ENCODE peak calls at places on chromosomes 6 and 20, in six cellular contexts. A is H9, N is lower lobe of right lung, L is PC-3, M is colonic mucosa, Y is iPS DF 6.9. D is an unnamed sample. For H3K27me3, the result is how much of the 10 kb centered on the place peaks cover.

GRCh38 chr20:44288252-44288651 is 22.8 kb downstream of the FITM2 start:
- DNase-seq in A (no peak), L (no peak), M (peak), N (no peak), Y (no peak), D (no peak)

GRCh38 chr6:14379568-14379967 is 262.0 kb downstream of the CD83 start:
- DNase-seq in Y (no peak), A (no peak), M (no peak), L (no peak), N (no peak), D (no peak)

GRCh38 chr6:2635911-2636310 is 114.8 kb downstream of the MYLK4 start:
- DNase-seq in A (no peak), N (no peak), M (no peak), L (no peak), Y (no peak), D (no peak)

GRCh38 chr20:39004508-39004907 is 42.4 kb downstream of the DHX35 start:
- DNase-seq in M (peak), N (peak), L (peak), Y (no peak), A (no peak), D (no peak)

GRCh38 chr6:52063584-52064400 is 23.6 kb downstream of the PKHD1 start:
- DNase-seq in N (no peak), M (peak), Y (peak), A (peak), L (peak), D (peak)

GRCh38 chr6:113813207-113813606 is 43.9 kb upstream of the MARCKS start:
- DNase-seq in M (no peak), L (no peak), Y (no peak), N (no peak), A (no peak), D (no peak)

GRCh38 chr6:11126876-11127275 is 15.4 kb upstream of the ERVFRD-1 start:
- DNase-seq in L (peak), M (peak), Y (no peak), N (no peak), A (peak), D (no peak)

GRCh38 chr6:170453586-170454511 is 99.3 kb downstream of the PSMB1 start:
- DNase-seq in N (no peak), A (no peak), Y (no peak), M (no peak), L (no peak), D (no peak)

GRCh38 chr6:148747145-148747492 is 289 bp downstream of the UST start:
- DNase-seq in N (peak), M (peak), A (no peak), L (peak), Y (no peak), D (peak)

GRCh38 chr6:36962874-36963273 is 8.3 kb downstream of the PI16 start:
- DNase-seq in A (peak), N (peak), M (peak), Y (peak), L (no peak), D (no peak)

GRCh38 chr6:56795852-56796532 is 153.3 kb upstream of the DST start:
- DNase-seq in Y (no peak), L (peak), A (no peak), N (no peak), M (no peak), D (no peak)

GRCh38 chr20:54323227-54323734 is 115.4 kb downstream of the PFDN4 start:
- DNase-seq in Y (no peak), N (no peak), L (no peak), A (no peak), M (no peak), D (no peak)

GRCh38 chr6:35425284-35425683 is 26.9 kb upstream of the FANCE start:
- DNase-seq in A (no peak), N (no peak), M (no peak), Y (no peak), L (peak), D (peak)

GRCh38 chr6:20366082-20366834 is 35.4 kb upstream of the E2F3 start:
- DNase-seq in N (no peak), Y (no peak), M (no peak), A (no peak), L (no peak), D (no peak)

GRCh38 chr20:31720486-31721407 is 1.9 kb downstream of the BCL2L1 start:
- DNase-seq in Y (no peak), A (no peak), L (peak), N (no peak), M (peak), D (no peak)

GRCh38 chr6:95142661-95143060 is 434.7 kb upstream of the MANEA start:
- DNase-seq in N (no peak), M (no peak), L (no peak), Y (no peak), A (no peak), D (no peak)

GRCh38 chr6:2802521-2803060 is 37.4 kb downstream of the WRNIP1 start:
- DNase-seq in N (no peak), M (no peak), A (no peak), Y (no peak), L (no peak), D (no peak)

GRCh38 chr20:2814587-2815051 is at the start of gene C20orf141:
- DNase-seq in Y (no peak), L (peak), N (no peak), A (no peak), M (no peak), D (peak)

GRCh38 chr6:1335367-1336037 is 23.6 kb downstream of the FOXQ1 start:
- DNase-seq in L (peak), Y (no peak), N (peak), M (peak), A (peak), D (peak)

GRCh38 chr6:106974999-106975698 is 620 bp upstream of the CD24 start:
- DNase-seq in N (peak), M (peak), L (peak), A (peak), Y (no peak), D (peak)

GRCh38 chr6:106513813-106514212 is 115.5 kb downstream of the RTN4IP1 start:
- DNase-seq in N (no peak), Y (no peak), A (no peak), M (peak), L (peak), D (no peak)

GRCh38 chr20:44038681-44039123 is 124.0 kb downstream of the TOX2 start:
- DNase-seq in L (no peak), N (no peak), Y (no peak), M (no peak), A (no peak), D (no peak)

GRCh38 chr20:23782366-23782983 is 31.7 kb upstream of the CST1 start:
- DNase-seq in Y (no peak), N (no peak), A (peak), M (no peak), L (peak), D (peak)

GRCh38 chr6:106783631-106784566 is 154.5 kb downstream of the QRSL1 start:
- DNase-seq in Y (no peak), M (no peak), L (peak), A (no peak), N (no peak), D (no peak)

GRCh38 chr20:14997791-14998190 is 660.4 kb upstream of the FLRT3 start:
- DNase-seq in N (no peak), L (peak), Y (no peak), M (no peak), A (no peak), D (no peak)

GRCh38 chr20:568097-568864 is 24.7 kb upstream of the CSNK2A1 start:
- DNase-seq in N (no peak), A (no peak), Y (no peak), M (no peak), L (no peak), D (no peak)
- H3K27me3 ChIP-seq in N (under half), A (under half), Y (under half), M (under half), L (under half), D (under half)

GRCh38 chr20:57582432-57583288 is 21.8 kb downstream of the PCK1 start:
- DNase-seq in L (peak), A (peak), M (no peak), N (no peak), Y (no peak), D (peak)

GRCh38 chr20:57582029-57582378 is 21.1 kb downstream of the PCK1 start:
- DNase-seq in Y (no peak), L (no peak), A (no peak), M (no peak), N (no peak), D (no peak)

GRCh38 chr20:57580478-57581201 is 19.7 kb downstream of the PCK1 start:
- DNase-seq in N (no peak), A (no peak), M (no peak), Y (no peak), L (no peak), D (no peak)

GRCh38 chr20:57579898-57580447 is 19.1 kb downstream of the PCK1 start:
- DNase-seq in L (no peak), A (no peak), Y (no peak), M (no peak), N (no peak), D (no peak)

GRCh38 chr20:57581202-57582028 is 20.5 kb downstream of the PCK1 start:
- DNase-seq in M (no peak), Y (no peak), A (no peak), L (no peak), N (no peak), D (no peak)
- H3K27me3 ChIP-seq in M (under half), Y (under half), A (under half), L (half or more), N (under half), D (under half)

DNA sequence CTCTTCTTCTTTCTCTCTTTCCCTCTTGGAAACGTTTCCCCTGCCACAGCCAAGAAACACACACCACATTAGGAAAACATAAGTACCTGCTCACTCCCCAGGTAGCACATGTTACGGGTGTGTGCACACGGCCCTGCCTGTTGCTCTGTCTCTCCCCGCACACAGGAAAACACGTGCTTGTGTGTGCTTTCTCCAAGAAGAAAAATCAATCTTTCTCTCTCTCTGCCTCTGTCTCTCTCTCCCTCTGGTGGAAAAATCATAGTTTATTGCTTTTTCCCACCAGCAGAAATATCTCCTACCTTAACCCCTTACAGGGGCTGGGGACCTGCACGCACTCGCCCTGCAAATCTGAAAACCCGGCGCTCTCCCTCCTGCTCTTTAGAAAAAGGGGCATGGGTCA is 102.3 kb downstream of the EDN3 start:
- DNase-seq in A (no peak), N (no peak), L (peak), M (no peak), Y (no peak), D (no peak)
- H3K27me3 ChIP-seq in A (under half), N (half or more), L (half or more), M (under half), Y (under half), D (under half)

GRCh38 chr6:124203106-124203811 is 399.6 kb downstream of the NKAIN2 start:
- DNase-seq in M (no peak), A (no peak), Y (no peak), L (no peak), N (no peak), D (no peak)
- H3K27me3 ChIP-seq in M (under half), A (under half), Y (under half), L (under half), N (under half), D (under half)

GRCh38 chr20:47785900-47786762 is 850 bp upstream of the SULF2 start:
- DNase-seq in A (peak), M (peak), Y (no peak), N (no peak), L (peak), D (peak)
- H3K27me3 ChIP-seq in A (under half), M (under half), Y (under half), N (under half), L (under half), D (under half)

GRCh38 chr6:104955491-104955890 is 1.4 kb upstream of the LIN28B start:
- DNase-seq in A (peak), L (no peak), N (no peak), Y (no peak), M (no peak), D (no peak)

GRCh38 chr6:104956663-104957294 is at the start of gene LIN28B:
- DNase-seq in M (no peak), L (no peak), Y (no peak), A (no peak), N (no peak), D (no peak)

GRCh38 chr6:104954091-104954797 is 2.7 kb upstream of the LIN28B start:
- DNase-seq in N (no peak), A (no peak), Y (no peak), M (no peak), L (no peak), D (no peak)

GRCh38 chr6:104957301-104958177 is 632 bp downstream of the LIN28B start:
- DNase-seq in N (no peak), Y (no peak), L (no peak), A (peak), M (no peak), D (no peak)

GRCh38 chr6:104955927-104956662 is 812 bp upstream of the LIN28B start:
- DNase-seq in M (no peak), N (no peak), Y (no peak), A (peak), L (no peak), D (no peak)
- H3K27me3 ChIP-seq in M (under half), N (half or more), Y (under half), A (under half), L (half or more), D (under half)

GRCh38 chr6:100455230-100456124 is 9.2 kb downstream of the SIM1 start:
- DNase-seq in L (no peak), M (peak), A (peak), Y (no peak), N (no peak), D (no peak)
- H3K27me3 ChIP-seq in L (under half), M (half or more), A (half or more), Y (half or more), N (half or more), D (under half)